ENCODE peak calls at places on chromosomes 5 and 9, in nine cellular contexts. J, M, V, H, F, O, X, Q and Z are unnamed samples.

GRCh38 chr5:118791986-118792734 is 196.2 kb downstream of the DTWD2 start:
- DNase-seq in O (no peak), V (peak; percentile 28), F (peak; percentile 74), M (peak; percentile 91), Q (peak; percentile 50), H (peak; percentile 20), X (peak; percentile 30), J (no peak), Z (no peak)

GRCh38 chr5:107743357-107744000 is 72.7 kb upstream of the EFNA5 start:
- DNase-seq in H (no peak), X (no peak), J (no peak), Q (no peak), F (peak; percentile 31), O (no peak), M (peak; percentile 41), V (peak; percentile 39), Z (no peak)

GRCh38 chr5:68515514-68515913 is 300.0 kb downstream of the PIK3R1 start:
- DNase-seq in H (no peak), X (no peak), V (no peak), O (no peak), J (no peak), Q (no peak), M (no peak), F (no peak), Z (no peak)

GRCh38 chr5:113202904-113203716 is 226.5 kb downstream of the DCP2 start:
- DNase-seq in X (no peak), O (no peak), J (peak; percentile 78), H (no peak), F (peak; percentile 75), V (no peak), M (peak; percentile 80), Q (no peak), Z (no peak)

GRCh38 chr5:1378096-1378495 is 33.2 kb upstream of the CLPTM1L start:
- DNase-seq in V (no peak), F (no peak), O (no peak), X (no peak), Q (no peak), M (no peak), H (no peak), J (no peak), Z (no peak)

GRCh38 chr5:176823869-176824412 is 13.6 kb downstream of the UNC5A start:
- DNase-seq in Q (no peak), F (no peak), H (no peak), O (no peak), V (no peak), X (no peak), J (no peak), M (no peak), Z (no peak)

GRCh38 chr5:72498284-72498683 is 8.9 kb downstream of the ZNF366 start:
- DNase-seq in J (no peak), Q (no peak), O (no peak), M (peak; percentile 74), V (peak; percentile 25), F (peak; percentile 62), H (no peak), X (no peak), Z (no peak)

GRCh38 chr9:136228107-136228875 is 17.3 kb downstream of the QSOX2 start:
- DNase-seq in H (no peak), Q (no peak), J (no peak), F (peak; percentile 23), V (peak; percentile 58), X (no peak), M (peak; percentile 58), O (peak; percentile 34), Z (no peak)

GRCh38 chr5:38382898-38383297 is 124.5 kb downstream of the EGFLAM start:
- DNase-seq in H (peak; percentile 36), M (peak; percentile 83), F (peak; percentile 62), J (peak; percentile 40), Q (peak; percentile 59), V (peak; percentile 66), X (peak; percentile 54), O (peak; percentile 63), Z (no peak)

GRCh38 chr5:151257731-151258715 is 5.0 kb downstream of the GM2A start:
- DNase-seq in H (no peak), O (no peak), X (peak; percentile 64), Q (peak; percentile 51), M (peak; percentile 31), V (no peak), F (peak; percentile 66), J (no peak), Z (peak; percentile 50)

GRCh38 chr5:107771926-107772325 is 101.2 kb upstream of the EFNA5 start:
- DNase-seq in Q (no peak), H (no peak), F (no peak), X (no peak), J (no peak), V (no peak), O (no peak), M (no peak), Z (no peak)

GRCh38 chr9:13942695-13943094 is 371.2 kb downstream of the NFIB start:
- DNase-seq in O (no peak), H (no peak), F (peak; percentile 99), Q (no peak), V (peak; percentile 94), M (peak; percentile 97), X (no peak), J (no peak), Z (no peak)

GRCh38 chr9:98971168-98971914 is 27.6 kb downstream of the COL15A1 start:
- DNase-seq in M (peak; percentile 66), X (no peak), V (peak; percentile 34), O (no peak), H (no peak), J (no peak), Q (no peak), F (peak; percentile 62), Z (no peak)

GRCh38 chr5:119358901-119359603 is 3.2 kb downstream of the TNFAIP8 start:
- DNase-seq in Q (no peak), J (no peak), F (no peak), O (no peak), X (no peak), H (no peak), M (no peak), V (no peak), Z (no peak)

GRCh38 chr9:126915281-126915816 is 767 bp downstream of the RALGPS1 start:
- DNase-seq in V (no peak), M (no peak), J (no peak), X (peak; percentile 85), Q (no peak), O (peak; percentile 95), F (no peak), H (peak; percentile 36), Z (peak; percentile 88)

GRCh38 chr5:83955916-83956315 is 235.3 kb upstream of the HAPLN1 start:
- DNase-seq in V (no peak), H (no peak), O (no peak), X (no peak), Q (no peak), J (no peak), M (peak; percentile 75), F (peak; percentile 63), Z (no peak)

GRCh38 chr5:31993182-31993961 is 180.7 kb downstream of the GOLPH3 start:
- DNase-seq in H (no peak), O (no peak), F (peak; percentile 73), Q (no peak), M (peak; percentile 83), V (peak; percentile 71), X (no peak), J (no peak), Z (no peak)

GRCh38 chr5:169632946-169633345 is 4.1 kb upstream of the DOCK2 start:
- DNase-seq in V (no peak), H (no peak), M (no peak), Q (no peak), X (no peak), F (no peak), O (no peak), J (no peak), Z (no peak)

GRCh38 chr9:87816041-87816440 is 66.6 kb upstream of the SPATA31E1 start:
- DNase-seq in J (no peak), M (peak; percentile 70), H (no peak), V (no peak), O (no peak), Q (no peak), F (peak; percentile 19), X (no peak), Z (no peak)

GRCh38 chr5:139246394-139246793 is 47.1 kb upstream of the MATR3 start:
- DNase-seq in F (peak; percentile 39), V (no peak), H (no peak), M (peak; percentile 46), X (no peak), Q (peak; percentile 44), O (no peak), J (no peak), Z (peak; percentile 52)

GRCh38 chr5:143557061-143557818 is 153.8 kb upstream of the NR3C1 start:
- DNase-seq in X (no peak), V (no peak), M (peak; percentile 71), J (no peak), F (peak; percentile 79), Q (peak; percentile 27), O (no peak), H (no peak), Z (no peak)

GRCh38 chr9:96176901-96177718 is 124.9 kb downstream of the HSD17B3 start:
- DNase-seq in J (no peak), O (no peak), F (no peak), M (no peak), V (no peak), X (no peak), Q (no peak), H (no peak), Z (peak; percentile 46)

GRCh38 chr9:21964925-21965385 is 29.2 kb downstream of the CDKN2A start:
- DNase-seq in Q (peak; percentile 69), F (peak; percentile 56), V (no peak), X (peak; percentile 21), H (peak; percentile 32), O (peak; percentile 73), J (no peak), M (peak; percentile 88), Z (peak; percentile 33)

GRCh38 chr9:71819115-71819739 is 50.9 kb upstream of the CEMIP2 start:
- DNase-seq in V (no peak), Q (peak; percentile 31), X (peak; percentile 42), M (peak; percentile 61), J (peak; percentile 25), F (peak; percentile 21), O (no peak), H (peak; percentile 61), Z (no peak)

GRCh38 chr5:93578813-93579560 is 2.0 kb downstream of the NR2F1-AS1 start:
- DNase-seq in J (no peak), V (no peak), Q (no peak), X (no peak), H (no peak), F (peak; percentile 57), M (peak; percentile 79), O (peak; percentile 26), Z (peak; percentile 83)

GRCh38 chr5:168675883-168676408 is 96.8 kb upstream of the PANK3 start:
- DNase-seq in H (no peak), J (no peak), F (no peak), V (no peak), X (no peak), Q (no peak), M (no peak), O (no peak), Z (no peak)

GRCh38 chr5:55102345-55102744 is at the start of gene GZMA:
- DNase-seq in J (no peak), H (peak; percentile 81), X (no peak), Q (no peak), M (no peak), V (no peak), F (no peak), O (no peak), Z (no peak)

GRCh38 chr9:113369583-113370140 is 7.1 kb downstream of the HDHD3 start:
- DNase-seq in Q (no peak), J (no peak), H (no peak), X (no peak), F (no peak), O (peak; percentile 87), V (no peak), M (no peak), Z (peak; percentile 62)

GRCh38 chr5:88679638-88680037 is 203.3 kb downstream of the MEF2C start:
- DNase-seq in V (no peak), O (no peak), X (no peak), F (no peak), J (no peak), Q (no peak), M (no peak), H (no peak), Z (no peak)

GRCh38 chr5:1967716-1968115 is 85.0 kb upstream of the IRX4 start:
- DNase-seq in H (no peak), X (no peak), J (no peak), Q (no peak), F (no peak), O (no peak), M (no peak), V (no peak), Z (no peak)

GRCh38 chr9:117076571-117077300 is 338.1 kb downstream of the ASTN2 start:
- DNase-seq in J (no peak), V (no peak), Q (no peak), X (no peak), O (no peak), F (no peak), M (no peak), H (no peak), Z (no peak)